ENCODE peak calls at places on chromosomes 7 and 10, in five cellular contexts. J, X, T, E and Z are unnamed samples. For H3K4me1, the result is how much of the 10 kb centered on the place peaks cover.

GRCh38 chr7:112868609-112869008 is 78.4 kb upstream of the TMEM168 start:
- DNase-seq in J (no peak), X (no peak), E (no peak), T (no peak), Z (no peak)

GRCh38 chr7:98418636-98419315 is 17.9 kb upstream of the BAIAP2L1 start:
- DNase-seq in J (peak), X (no peak), T (no peak), E (no peak), Z (no peak)

GRCh38 chr7:140873473-140873872 is 51.3 kb downstream of the BRAF start:
- DNase-seq in E (no peak), T (no peak), X (no peak), J (no peak), Z (no peak)

GRCh38 chr10:8054498-8055407 is at the start of gene GATA3:
- DNase-seq in X (peak), T (no peak), J (peak), E (no peak), Z (no peak)

GRCh38 chr7:38222481-38223096 is 44.5 kb downstream of the STARD3NL start:
- DNase-seq in T (no peak), X (no peak), E (peak), J (peak), Z (no peak)

GRCh38 chr7:13262929-13263530 is 575.6 kb downstream of the ARL4A start:
- DNase-seq in T (no peak), E (peak), J (peak), X (no peak), Z (no peak)

GRCh38 chr10:126088144-126088543 is 191.8 kb downstream of the FANK1 start:
- DNase-seq in J (no peak), E (no peak), X (no peak), T (no peak), Z (no peak)

GRCh38 chr7:1702652-1703051 is 32.6 kb downstream of the ELFN1 start:
- DNase-seq in X (no peak), E (no peak), J (no peak), T (no peak), Z (no peak)

GRCh38 chr7:127254163-127254684 is 1.5 kb upstream of the GRM8 start:
- DNase-seq in J (no peak), X (no peak), E (no peak), T (no peak), Z (no peak)

GRCh38 chr10:9211228-9211627 is 1156.7 kb downstream of the GATA3 start:
- DNase-seq in E (no peak), J (peak), T (no peak), X (no peak), Z (no peak)

DNA sequence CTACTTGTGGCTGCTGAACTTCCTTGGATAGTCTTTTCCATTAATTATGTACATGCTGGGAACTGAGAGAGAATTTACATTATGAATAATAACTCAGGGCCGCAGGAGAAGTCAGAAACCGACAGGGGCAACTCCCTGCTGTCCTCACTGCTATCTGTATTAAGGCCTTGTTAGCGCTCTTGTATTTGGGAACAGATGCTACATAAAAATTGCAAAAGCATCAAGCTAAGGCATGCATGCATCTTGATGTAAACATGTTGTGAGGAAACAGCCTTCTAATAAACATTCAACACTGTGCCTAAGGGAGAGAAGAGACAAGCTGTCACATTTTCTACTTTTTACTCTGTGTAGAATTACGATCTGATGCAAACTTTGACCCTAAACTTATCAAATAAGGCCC is 158.4 kb downstream of the PARD3 start:
- DNase-seq in T (no peak), J (no peak), E (no peak), X (no peak), Z (peak)
- H3K4me1 ChIP-seq in T (under half), J (under half), E (under half), X (under half), Z (half or more)

DNA sequence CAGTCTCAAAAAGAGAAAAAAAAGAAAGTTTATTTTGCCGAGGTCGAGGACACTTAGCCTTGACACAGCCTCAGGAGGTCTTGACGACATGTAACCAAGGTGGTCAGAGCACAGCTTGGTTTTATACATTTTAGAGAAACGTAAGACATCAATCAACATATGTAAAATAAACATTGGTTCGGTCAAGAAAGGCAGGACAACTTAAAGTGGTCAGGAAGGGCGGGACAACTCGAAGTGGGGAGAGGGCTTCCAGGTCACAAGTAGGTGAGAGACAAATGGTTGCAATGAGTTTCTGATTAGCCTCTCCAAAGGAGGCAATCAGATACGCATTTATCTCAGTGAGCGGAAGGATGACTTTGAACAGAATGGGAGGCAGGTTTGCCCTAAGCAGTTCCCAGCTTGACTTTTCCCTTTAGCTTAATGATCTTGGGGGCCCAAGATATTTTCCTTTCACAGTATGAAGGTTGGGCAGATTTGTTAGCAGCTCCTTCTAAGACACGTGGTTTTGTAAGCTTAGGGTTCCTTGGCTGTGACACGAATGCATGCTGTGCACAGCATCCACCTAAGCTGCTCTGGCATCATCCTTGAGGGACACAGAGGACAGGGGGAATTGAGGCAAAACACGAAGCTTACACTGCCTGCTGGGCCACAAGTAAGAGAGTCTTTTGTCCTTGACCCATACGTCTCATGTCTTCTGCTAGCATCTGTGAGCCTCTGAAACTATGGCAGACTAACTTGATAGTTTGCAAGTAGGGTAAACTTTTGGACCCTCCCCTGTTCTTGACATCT is 3.3 kb upstream of the VDAC2 start:
- DNase-seq in E (no peak), X (no peak), T (no peak), J (no peak), Z (no peak)
- H3K4me1 ChIP-seq in E (under half), X (under half), T (under half), J (under half), Z (under half)

GRCh38 chr7:129908181-129908580 is 44.6 kb downstream of the UBE2H start:
- DNase-seq in E (no peak), J (peak), T (no peak), X (no peak), Z (no peak)

GRCh38 chr7:129906700-129907099 is 46.1 kb downstream of the UBE2H start:
- DNase-seq in T (no peak), J (peak), E (no peak), X (no peak), Z (no peak)

GRCh38 chr7:129907122-129907741 is 45.5 kb downstream of the UBE2H start:
- DNase-seq in X (no peak), J (peak), T (no peak), E (no peak), Z (no peak)

GRCh38 chr7:129902788-129903422 is 49.9 kb downstream of the UBE2H start:
- DNase-seq in T (no peak), X (no peak), J (no peak), E (no peak), Z (no peak)

DNA sequence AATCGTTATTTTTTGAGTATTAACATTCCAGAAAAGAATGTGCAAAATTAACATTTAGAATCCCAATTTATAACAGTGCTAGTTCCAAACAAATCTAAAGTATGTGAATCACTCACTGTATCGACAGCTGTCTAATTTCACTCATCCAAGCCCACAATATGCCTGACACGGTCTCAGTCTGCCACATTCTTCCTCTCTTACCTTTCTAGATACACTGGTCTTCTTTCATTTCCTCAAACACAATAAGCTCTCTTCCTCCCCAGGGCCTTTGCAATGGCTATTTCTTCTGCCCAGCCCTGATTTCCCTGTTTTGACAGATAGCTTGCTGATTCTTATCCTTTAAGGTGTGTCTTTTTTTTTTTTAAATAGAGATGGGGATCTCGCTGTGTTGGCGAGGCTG is 48.8 kb downstream of the UBE2H start:
- DNase-seq in J (no peak), E (no peak), X (no peak), T (no peak), Z (no peak)
- H3K4me1 ChIP-seq in J (under half), E (under half), X (under half), T (under half), Z (under half)

GRCh38 chr7:106895246-106895864 is 30.3 kb downstream of the PIK3CG start:
- DNase-seq in X (no peak), E (no peak), J (no peak), T (no peak), Z (no peak)
- H3K4me1 ChIP-seq in X (under half), E (under half), J (under half), T (under half), Z (under half)

DNA sequence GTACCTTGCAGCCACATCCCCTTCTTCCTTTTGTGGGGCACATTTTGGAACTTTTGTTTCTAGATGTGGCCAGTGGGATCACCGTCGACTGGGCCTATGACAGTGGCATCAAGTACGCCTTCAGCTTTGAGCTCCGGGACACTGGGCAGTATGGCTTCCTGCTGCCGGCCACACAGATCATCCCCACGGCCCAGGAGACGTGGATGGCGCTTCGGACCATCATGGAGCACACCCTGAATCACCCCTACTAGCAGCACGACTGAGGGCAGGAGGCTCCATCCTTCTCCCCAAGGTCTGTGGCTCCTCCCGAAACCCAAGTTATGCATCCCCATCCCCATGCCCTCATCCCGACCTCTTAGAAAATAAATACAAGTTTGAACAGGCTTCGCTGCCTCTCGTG is 11.9 kb upstream of the CPA1 start:
- DNase-seq in T (no peak), X (no peak), J (no peak), E (no peak), Z (no peak)
- H3K4me1 ChIP-seq in T (under half), X (under half), J (under half), E (under half), Z (under half)